ENCODE peak calls at places on chromosomes 13 and 19, in six cellular contexts. One of them, this sample, is unnamed.
A peak's percentile ranks its signal among the peaks of the same experiment; 100 is the strongest.

GRCh38 chr19:3129112-3129511 is 6.7 kb upstream of the GNA15 start:
- DNase-seq in effector memory CD4-positive, alpha-beta T cell: no peak
- DNase-seq in endodermal cell: peak; percentile 34
- DNase-seq in HepG2: peak; percentile 35
- DNase-seq in K562: no peak
- DNase-seq in CD8-positive, alpha-beta memory T cell: no peak
- DNase-seq in this sample: no peak

GRCh38 chr19:58044886-58045285 is 11.1 kb downstream of the ZSCAN1 start:
- DNase-seq in CD8-positive, alpha-beta memory T cell: no peak
- DNase-seq in HepG2: no peak
- DNase-seq in K562: peak; percentile 20
- DNase-seq in endodermal cell: no peak
- DNase-seq in effector memory CD4-positive, alpha-beta T cell: no peak
- DNase-seq in this sample: no peak

GRCh38 chr13:57138988-57139387 is 1.7 kb upstream of the PRR20A start:
- DNase-seq in K562: no peak
- DNase-seq in HepG2: no peak
- DNase-seq in endodermal cell: no peak
- DNase-seq in effector memory CD4-positive, alpha-beta T cell: no peak
- DNase-seq in CD8-positive, alpha-beta memory T cell: no peak
- DNase-seq in this sample: no peak

GRCh38 chr13:112900691-112901091 is 68.3 kb upstream of the MCF2L start:
- DNase-seq in HepG2: no peak
- DNase-seq in effector memory CD4-positive, alpha-beta T cell: no peak
- DNase-seq in endodermal cell: peak; percentile 50
- DNase-seq in K562: no peak
- DNase-seq in CD8-positive, alpha-beta memory T cell: no peak
- DNase-seq in this sample: no peak

GRCh38 chr13:20492641-20493040 is 33.0 kb downstream of the CRYL1 start:
- DNase-seq in HepG2: peak; percentile 46
- DNase-seq in effector memory CD4-positive, alpha-beta T cell: no peak
- DNase-seq in K562: peak; percentile 18
- DNase-seq in endodermal cell: peak; percentile 77
- DNase-seq in CD8-positive, alpha-beta memory T cell: no peak
- DNase-seq in this sample: no peak

GRCh38 chr13:23794267-23795161 is 94.7 kb downstream of the MIPEP start:
- DNase-seq in effector memory CD4-positive, alpha-beta T cell: no peak
- DNase-seq in CD8-positive, alpha-beta memory T cell: no peak
- DNase-seq in K562: no peak
- DNase-seq in endodermal cell: no peak
- DNase-seq in HepG2: no peak
- DNase-seq in this sample: no peak

GRCh38 chr13:73967397-73968165 is 166.6 kb downstream of the KLF12 start:
- DNase-seq in endodermal cell: no peak
- DNase-seq in CD8-positive, alpha-beta memory T cell: no peak
- DNase-seq in HepG2: no peak
- DNase-seq in effector memory CD4-positive, alpha-beta T cell: no peak
- DNase-seq in K562: no peak
- DNase-seq in this sample: no peak

GRCh38 chr13:50990540-50991506 is 81.2 kb downstream of the RNASEH2B start:
- DNase-seq in K562: no peak
- DNase-seq in endodermal cell: peak; percentile 77
- DNase-seq in effector memory CD4-positive, alpha-beta T cell: no peak
- DNase-seq in HepG2: no peak
- DNase-seq in CD8-positive, alpha-beta memory T cell: no peak
- DNase-seq in this sample: peak; percentile 23

GRCh38 chr13:27665333-27665732 is 43.6 kb downstream of the POLR1D start:
- DNase-seq in K562: no peak
- DNase-seq in CD8-positive, alpha-beta memory T cell: no peak
- DNase-seq in HepG2: no peak
- DNase-seq in effector memory CD4-positive, alpha-beta T cell: no peak
- DNase-seq in endodermal cell: no peak
- DNase-seq in this sample: no peak

GRCh38 chr19:3474015-3474414 is 6.3 kb downstream of the SMIM24 start:
- DNase-seq in HepG2: no peak
- DNase-seq in endodermal cell: no peak
- DNase-seq in effector memory CD4-positive, alpha-beta T cell: no peak
- DNase-seq in K562: no peak
- DNase-seq in CD8-positive, alpha-beta memory T cell: no peak
- DNase-seq in this sample: no peak

GRCh38 chr13:110334841-110335490 is 27.9 kb downstream of the COL4A2 start:
- DNase-seq in CD8-positive, alpha-beta memory T cell: no peak
- DNase-seq in HepG2: no peak
- DNase-seq in effector memory CD4-positive, alpha-beta T cell: no peak
- DNase-seq in K562: no peak
- DNase-seq in endodermal cell: no peak
- DNase-seq in this sample: no peak

GRCh38 chr13:98544105-98544710 is 32.7 kb downstream of the STK24 start:
- DNase-seq in HepG2: no peak
- DNase-seq in endodermal cell: peak; percentile 70
- DNase-seq in effector memory CD4-positive, alpha-beta T cell: no peak
- DNase-seq in K562: no peak
- DNase-seq in CD8-positive, alpha-beta memory T cell: no peak
- DNase-seq in this sample: no peak

DNA sequence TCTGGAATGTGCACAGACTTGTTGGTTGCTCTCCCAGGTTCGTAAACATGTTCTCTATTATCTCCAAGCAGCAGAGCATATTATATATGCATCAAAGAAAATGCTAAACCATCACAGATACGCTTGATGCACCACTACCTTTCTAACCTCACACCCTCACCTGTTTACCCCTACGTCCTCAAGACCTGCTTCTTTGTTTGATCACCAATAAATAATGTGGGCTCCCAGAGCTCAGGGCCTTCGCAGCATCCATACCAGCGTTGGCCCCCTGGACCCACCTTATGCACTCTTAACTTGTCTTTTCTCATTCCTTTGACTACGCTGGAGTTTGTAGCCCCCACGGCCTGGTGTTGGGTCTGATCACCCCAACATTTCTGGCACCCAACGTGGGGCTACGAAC is 10.0 kb upstream of the ZNF443 start:
- DNase-seq in endodermal cell: peak; percentile 40
- DNase-seq in effector memory CD4-positive, alpha-beta T cell: no peak
- DNase-seq in K562: no peak
- DNase-seq in HepG2: no peak
- DNase-seq in CD8-positive, alpha-beta memory T cell: no peak
- DNase-seq in this sample: no peak
- H3K9me3 ChIP-seq in endodermal cell: peaks cover 58% of the 10 kb centered on the region
- H3K9me3 ChIP-seq in effector memory CD4-positive, alpha-beta T cell: no peaks in the 10 kb centered on the region
- H3K9me3 ChIP-seq in K562: no peaks in the 10 kb centered on the region
- H3K9me3 ChIP-seq in HepG2: no peaks in the 10 kb centered on the region
- H3K9me3 ChIP-seq in CD8-positive, alpha-beta memory T cell: no peaks in the 10 kb centered on the region
- H3K9me3 ChIP-seq in this sample: no peaks in the 10 kb centered on the region

GRCh38 chr19:44447864-44448674 is at the start of gene ZNF229:
- DNase-seq in HepG2: peak; percentile 12
- DNase-seq in CD8-positive, alpha-beta memory T cell: peak; percentile 72
- DNase-seq in effector memory CD4-positive, alpha-beta T cell: no peak
- DNase-seq in K562: peak; percentile 73
- DNase-seq in endodermal cell: peak; percentile 97
- DNase-seq in this sample: peak; percentile 88

GRCh38 chr19:44451687-44452086 is 3.4 kb upstream of the ZNF229 start:
- DNase-seq in HepG2: no peak
- DNase-seq in endodermal cell: no peak
- DNase-seq in effector memory CD4-positive, alpha-beta T cell: no peak
- DNase-seq in CD8-positive, alpha-beta memory T cell: no peak
- DNase-seq in K562: no peak
- DNase-seq in this sample: no peak

GRCh38 chr19:44455100-44455499 is 6.8 kb upstream of the ZNF229 start:
- DNase-seq in K562: no peak
- DNase-seq in effector memory CD4-positive, alpha-beta T cell: no peak
- DNase-seq in CD8-positive, alpha-beta memory T cell: no peak
- DNase-seq in endodermal cell: no peak
- DNase-seq in HepG2: no peak
- DNase-seq in this sample: no peak

GRCh38 chr19:44452367-44452766 is 4.1 kb upstream of the ZNF229 start:
- DNase-seq in CD8-positive, alpha-beta memory T cell: no peak
- DNase-seq in K562: no peak
- DNase-seq in effector memory CD4-positive, alpha-beta T cell: no peak
- DNase-seq in endodermal cell: no peak
- DNase-seq in HepG2: no peak
- DNase-seq in this sample: no peak
- H3K9me3 ChIP-seq in CD8-positive, alpha-beta memory T cell: peaks cover 7% of the 10 kb centered on the region
- H3K9me3 ChIP-seq in K562: peaks cover 2% of the 10 kb centered on the region
- H3K9me3 ChIP-seq in effector memory CD4-positive, alpha-beta T cell: peaks cover 16% of the 10 kb centered on the region
- H3K9me3 ChIP-seq in endodermal cell: peaks cover 20% of the 10 kb centered on the region
- H3K9me3 ChIP-seq in HepG2: peaks cover 88% of the 10 kb centered on the region
- H3K9me3 ChIP-seq in this sample: peaks cover 24% of the 10 kb centered on the region

GRCh38 chr19:24003537-24003936 is 83.5 kb upstream of the ZNF254 start:
- DNase-seq in effector memory CD4-positive, alpha-beta T cell: no peak
- DNase-seq in K562: no peak
- DNase-seq in endodermal cell: no peak
- DNase-seq in CD8-positive, alpha-beta memory T cell: no peak
- DNase-seq in HepG2: no peak
- DNase-seq in this sample: no peak
- H3K9me3 ChIP-seq in effector memory CD4-positive, alpha-beta T cell: no peaks in the 10 kb centered on the region
- H3K9me3 ChIP-seq in K562: no peaks in the 10 kb centered on the region
- H3K9me3 ChIP-seq in endodermal cell: peaks cover 36% of the 10 kb centered on the region
- H3K9me3 ChIP-seq in CD8-positive, alpha-beta memory T cell: no peaks in the 10 kb centered on the region
- H3K9me3 ChIP-seq in HepG2: peaks cover 80% of the 10 kb centered on the region
- H3K9me3 ChIP-seq in this sample: no peaks in the 10 kb centered on the region

GRCh38 chr13:99876651-99877050 is 94.9 kb downstream of the ZIC5 start:
- DNase-seq in effector memory CD4-positive, alpha-beta T cell: no peak
- DNase-seq in K562: no peak
- DNase-seq in CD8-positive, alpha-beta memory T cell: no peak
- DNase-seq in endodermal cell: no peak
- DNase-seq in HepG2: no peak
- DNase-seq in this sample: no peak

GRCh38 chr13:99871249-99871898 is 100.2 kb downstream of the ZIC5 start:
- DNase-seq in HepG2: no peak
- DNase-seq in effector memory CD4-positive, alpha-beta T cell: no peak
- DNase-seq in K562: no peak
- DNase-seq in CD8-positive, alpha-beta memory T cell: no peak
- DNase-seq in endodermal cell: peak; percentile 22
- DNase-seq in this sample: no peak

GRCh38 chr13:99873141-99873540 is 98.4 kb downstream of the ZIC5 start:
- DNase-seq in HepG2: no peak
- DNase-seq in endodermal cell: no peak
- DNase-seq in effector memory CD4-positive, alpha-beta T cell: no peak
- DNase-seq in K562: no peak
- DNase-seq in CD8-positive, alpha-beta memory T cell: no peak
- DNase-seq in this sample: no peak

GRCh38 chr13:99875391-99875790 is 96.2 kb downstream of the ZIC5 start:
- DNase-seq in endodermal cell: no peak
- DNase-seq in effector memory CD4-positive, alpha-beta T cell: no peak
- DNase-seq in K562: no peak
- DNase-seq in HepG2: no peak
- DNase-seq in CD8-positive, alpha-beta memory T cell: no peak
- DNase-seq in this sample: no peak

GRCh38 chr13:99873832-99874430 is 97.6 kb downstream of the ZIC5 start:
- DNase-seq in CD8-positive, alpha-beta memory T cell: no peak
- DNase-seq in effector memory CD4-positive, alpha-beta T cell: no peak
- DNase-seq in HepG2: no peak
- DNase-seq in K562: no peak
- DNase-seq in endodermal cell: peak; percentile 7
- DNase-seq in this sample: no peak
- H3K9me3 ChIP-seq in CD8-positive, alpha-beta memory T cell: no peaks in the 10 kb centered on the region
- H3K9me3 ChIP-seq in effector memory CD4-positive, alpha-beta T cell: no peaks in the 10 kb centered on the region
- H3K9me3 ChIP-seq in HepG2: no peaks in the 10 kb centered on the region
- H3K9me3 ChIP-seq in K562: no peaks in the 10 kb centered on the region
- H3K9me3 ChIP-seq in endodermal cell: no peaks in the 10 kb centered on the region
- H3K9me3 ChIP-seq in this sample: no peaks in the 10 kb centered on the region

DNA sequence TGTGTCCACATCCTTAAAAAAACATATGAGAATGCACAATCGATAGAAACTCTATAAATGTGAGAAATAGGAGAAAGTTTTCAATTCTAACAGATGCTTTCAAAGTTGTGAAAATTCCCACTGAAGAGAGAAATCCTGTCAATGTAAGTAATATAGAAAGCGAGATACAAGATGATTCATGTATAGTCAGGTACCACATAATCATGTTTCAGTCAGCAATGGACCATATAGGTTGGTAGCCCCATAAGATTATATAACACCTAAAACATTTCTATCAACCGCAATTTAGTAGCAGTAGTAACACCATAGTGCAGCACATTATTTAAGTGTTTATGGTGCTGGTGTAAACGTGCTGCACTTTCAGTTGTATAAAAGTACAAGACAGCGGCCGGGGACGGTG is 18.5 kb downstream of the ZNF791 start:
- DNase-seq in K562: no peak
- DNase-seq in CD8-positive, alpha-beta memory T cell: no peak
- DNase-seq in endodermal cell: no peak
- DNase-seq in effector memory CD4-positive, alpha-beta T cell: no peak
- DNase-seq in HepG2: no peak
- DNase-seq in this sample: no peak
- H3K9me3 ChIP-seq in K562: peaks cover 25% of the 10 kb centered on the region
- H3K9me3 ChIP-seq in CD8-positive, alpha-beta memory T cell: peaks cover 17% of the 10 kb centered on the region
- H3K9me3 ChIP-seq in endodermal cell: peaks cover 76% of the 10 kb centered on the region
- H3K9me3 ChIP-seq in effector memory CD4-positive, alpha-beta T cell: peaks cover 4% of the 10 kb centered on the region
- H3K9me3 ChIP-seq in HepG2: no peaks in the 10 kb centered on the region
- H3K9me3 ChIP-seq in this sample: no peaks in the 10 kb centered on the region

GRCh38 chr19:36514012-36514612 is 14.0 kb downstream of the ZNF260 start:
- DNase-seq in endodermal cell: no peak
- DNase-seq in effector memory CD4-positive, alpha-beta T cell: no peak
- DNase-seq in K562: no peak
- DNase-seq in CD8-positive, alpha-beta memory T cell: no peak
- DNase-seq in HepG2: no peak
- DNase-seq in this sample: no peak
- H3K9me3 ChIP-seq in endodermal cell: peaks cover 99% of the 10 kb centered on the region
- H3K9me3 ChIP-seq in effector memory CD4-positive, alpha-beta T cell: peaks cover 65% of the 10 kb centered on the region
- H3K9me3 ChIP-seq in K562: peaks cover 9% of the 10 kb centered on the region
- H3K9me3 ChIP-seq in CD8-positive, alpha-beta memory T cell: peaks cover 71% of the 10 kb centered on the region
- H3K9me3 ChIP-seq in HepG2: peaks cover 85% of the 10 kb centered on the region
- H3K9me3 ChIP-seq in this sample: peaks cover 16% of the 10 kb centered on the region

GRCh38 chr13:94120878-94121277 is 358.6 kb downstream of the DCT start:
- DNase-seq in K562: no peak
- DNase-seq in effector memory CD4-positive, alpha-beta T cell: no peak
- DNase-seq in HepG2: no peak
- DNase-seq in CD8-positive, alpha-beta memory T cell: no peak
- DNase-seq in endodermal cell: no peak
- DNase-seq in this sample: no peak
- H3K9me3 ChIP-seq in K562: no peaks in the 10 kb centered on the region
- H3K9me3 ChIP-seq in effector memory CD4-positive, alpha-beta T cell: no peaks in the 10 kb centered on the region
- H3K9me3 ChIP-seq in HepG2: no peaks in the 10 kb centered on the region
- H3K9me3 ChIP-seq in CD8-positive, alpha-beta memory T cell: no peaks in the 10 kb centered on the region
- H3K9me3 ChIP-seq in endodermal cell: no peaks in the 10 kb centered on the region
- H3K9me3 ChIP-seq in this sample: no peaks in the 10 kb centered on the region

This sample was measured in body of pancreas.